ENCODE peak calls at places on chromosomes 2 and 18, in four cellular contexts. Z is cardiac muscle cell, M is psoas muscle, H is breast epithelium. A is an unnamed sample.
A peak's percentile ranks its signal among the peaks of the same experiment; 100 is the strongest.

GRCh38 chr2:29238497-29238896 is 123.3 kb downstream of the CLIP4 start:
- DNase-seq in Z (peak; percentile 35), M (no peak), H (no peak), A (no peak)

GRCh38 chr2:54660752-54661151 is 62.7 kb upstream of the EML6 start:
- DNase-seq in Z (no peak), M (no peak), H (no peak), A (no peak)

GRCh38 chr2:237747189-237747588 is 51.4 kb upstream of the RBM44 start:
- DNase-seq in Z (no peak), M (no peak), H (no peak), A (no peak)

GRCh38 chr18:63550068-63550467 is 7.9 kb downstream of the SERPINB12 start:
- DNase-seq in Z (no peak), M (no peak), H (no peak), A (no peak)

GRCh38 chr2:233901367-233901766 is 15.8 kb upstream of the TRPM8 start:
- DNase-seq in Z (no peak), M (no peak), H (no peak), A (no peak)

GRCh38 chr2:136178941-136179601 is 61.1 kb upstream of the CXCR4 start:
- DNase-seq in Z (no peak), M (no peak), H (no peak), A (no peak)

GRCh38 chr2:112644155-112644932 is 1.4 kb upstream of the SLC20A1 start:
- DNase-seq in Z (peak; percentile 32), M (no peak), H (no peak), A (no peak)

GRCh38 chr2:37849908-37850307 is 75.2 kb upstream of the RMDN2 start:
- DNase-seq in Z (no peak), M (no peak), H (no peak), A (no peak)

GRCh38 chr18:26258711-26259110 is 32.5 kb downstream of the TAF4B start:
- DNase-seq in Z (no peak), M (no peak), H (no peak), A (no peak)

GRCh38 chr2:196172976-196173375 is 1.6 kb upstream of the STK17B start:
- DNase-seq in Z (no peak), M (no peak), H (no peak), A (no peak)

GRCh38 chr18:58761241-58761969 is 90.1 kb downstream of the MALT1 start:
- DNase-seq in Z (no peak), M (no peak), H (no peak), A (no peak)

GRCh38 chr2:66239655-66240054 is 195.3 kb upstream of the MEIS1 start:
- DNase-seq in Z (no peak), M (peak; percentile 69), H (no peak), A (no peak)

GRCh38 chr2:172455121-172455515 is 27.7 kb downstream of the ITGA6 start:
- DNase-seq in Z (no peak), M (no peak), H (no peak), A (no peak)

GRCh38 chr2:212409560-212409959 is 129.0 kb downstream of the ERBB4 start:
- DNase-seq in Z (no peak), M (no peak), H (no peak), A (no peak)

GRCh38 chr2:85063981-85064599 is 69.1 kb upstream of the TCF7L1 start:
- DNase-seq in Z (no peak), M (no peak), H (no peak), A (peak; percentile 62)

GRCh38 chr2:99190548-99190947 is 9.6 kb downstream of the MRPL30 start:
- DNase-seq in Z (no peak), M (no peak), H (no peak), A (no peak)

GRCh38 chr18:63320690-63321265 is 1.2 kb upstream of the BCL2 start:
- DNase-seq in Z (peak; percentile 61), M (peak; percentile 61), H (peak; percentile 67), A (peak; percentile 41)

GRCh38 chr2:149799296-149799695 is 211.7 kb upstream of the MMADHC start:
- DNase-seq in Z (peak; percentile 76), M (no peak), H (no peak), A (peak; percentile 59)

GRCh38 chr2:226354434-226354833 is 445.2 kb downstream of the IRS1 start:
- DNase-seq in Z (peak; percentile 54), M (no peak), H (no peak), A (peak; percentile 29)

GRCh38 chr2:240069846-240070245 is 16.5 kb upstream of the OR6B3 start:
- DNase-seq in Z (no peak), M (no peak), H (no peak), A (no peak)

GRCh38 chr2:239259173-239259572 is 141.6 kb downstream of the HDAC4 start:
- DNase-seq in Z (no peak), M (peak; percentile 8), H (no peak), A (no peak)

GRCh38 chr2:27000228-27000627 is 29.8 kb downstream of the MAPRE3 start:
- DNase-seq in Z (no peak), M (no peak), H (no peak), A (no peak)

GRCh38 chr18:70172225-70172624 is 33.3 kb downstream of the RTTN start:
- DNase-seq in Z (peak; percentile 55), M (no peak), H (no peak), A (peak; percentile 60)

DNA sequence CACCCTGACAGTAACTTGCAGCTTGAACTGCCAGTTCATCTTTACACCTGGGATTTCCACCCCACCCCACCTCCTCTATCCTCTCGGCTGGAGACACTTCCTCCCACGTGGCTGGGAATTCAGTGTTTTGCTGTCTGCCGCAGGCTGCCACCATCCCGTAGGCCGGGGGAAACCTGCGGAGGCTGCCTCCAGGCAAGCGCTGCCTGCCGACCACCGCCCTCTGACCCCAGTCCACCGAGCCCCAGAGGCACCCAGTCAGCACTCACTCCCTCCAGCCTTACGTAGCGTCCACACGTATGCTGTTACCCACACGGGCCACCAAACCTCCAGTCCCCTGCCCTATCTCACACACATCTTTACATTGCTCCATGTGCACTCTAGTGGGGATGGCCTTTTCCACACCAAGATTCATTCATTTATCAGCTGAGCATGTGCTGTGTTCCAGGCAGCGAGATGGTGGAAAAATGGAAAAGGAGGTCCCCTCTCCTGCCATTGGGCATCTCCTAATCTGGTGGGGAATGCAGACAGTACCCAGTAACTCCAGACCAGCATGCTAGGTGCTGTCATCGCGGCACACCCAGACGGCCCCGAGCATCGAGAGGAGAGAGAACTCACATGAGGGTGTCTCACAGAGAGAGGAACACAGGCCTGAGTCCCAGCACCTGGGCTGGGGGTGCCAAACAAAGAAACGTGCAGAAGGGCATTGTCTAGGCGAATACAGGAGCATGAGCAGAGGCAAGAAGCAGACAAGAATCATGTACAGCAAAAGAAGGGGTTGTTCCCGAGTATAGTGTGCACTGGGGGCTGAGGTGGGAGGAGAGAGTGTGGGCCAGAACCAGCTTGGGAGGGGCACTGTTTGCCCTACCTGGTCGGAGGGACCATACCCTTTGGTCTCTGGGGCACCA is 166.9 kb downstream of the SMAD7 start:
- DNase-seq in Z (no peak), M (peak; percentile 28), H (no peak), A (no peak)
- H3K4me3 ChIP-seq in Z (no peak overlapping the region), M (no peak overlapping the region), H (no peak overlapping the region), A (no peak overlapping the region)

GRCh38 chr2:119745566-119745965 is 14.2 kb upstream of the PTPN4 start:
- DNase-seq in Z (no peak), M (no peak), H (no peak), A (no peak)

GRCh38 chr2:119739580-119740255 is 20.0 kb upstream of the PTPN4 start:
- DNase-seq in Z (no peak), M (no peak), H (no peak), A (no peak)

GRCh38 chr2:119741001-119741400 is 18.7 kb upstream of the PTPN4 start:
- DNase-seq in Z (no peak), M (no peak), H (no peak), A (no peak)

GRCh38 chr2:119744335-119744939 is 15.3 kb upstream of the PTPN4 start:
- DNase-seq in Z (no peak), M (no peak), H (peak; percentile 54), A (peak; percentile 35)

DNA sequence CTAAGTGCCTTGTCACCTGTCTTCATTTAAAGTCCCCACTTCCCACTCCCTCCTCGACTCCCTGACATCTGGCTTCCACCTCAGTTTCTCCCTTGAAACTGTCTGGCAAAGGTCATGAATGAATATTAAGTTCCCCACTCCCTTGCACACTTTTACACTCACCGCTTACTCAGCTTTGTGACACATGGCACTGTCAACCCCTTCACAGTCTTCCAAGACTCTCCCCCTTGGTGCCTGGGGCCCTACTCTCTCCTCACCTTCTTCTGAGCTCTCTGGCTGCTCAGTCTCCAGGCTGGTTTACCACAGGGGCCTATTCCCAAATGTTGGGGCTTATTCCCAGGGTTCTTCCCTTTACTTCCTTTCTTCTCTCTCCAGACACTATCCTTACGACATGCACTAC is 17.9 kb upstream of the PTPN4 start:
- DNase-seq in Z (no peak), M (no peak), H (no peak), A (no peak)
- TF ChIP-seq CTCF in Z (no peak), M (no peak), H (no peak), A (no peak)

GRCh38 chr2:197207106-197207505 is 103.5 kb downstream of the ANKRD44 start:
- DNase-seq in Z (no peak), M (no peak), H (no peak), A (no peak)

GRCh38 chr2:197208029-197208428 is 102.6 kb downstream of the ANKRD44 start:
- DNase-seq in Z (no peak), M (no peak), H (no peak), A (no peak)

GRCh38 chr2:197209274-197209673 is 101.3 kb downstream of the ANKRD44 start:
- DNase-seq in Z (no peak), M (no peak), H (no peak), A (no peak)

GRCh38 chr2:197208841-197209240 is 101.7 kb downstream of the ANKRD44 start:
- DNase-seq in Z (no peak), M (no peak), H (no peak), A (no peak)

DNA sequence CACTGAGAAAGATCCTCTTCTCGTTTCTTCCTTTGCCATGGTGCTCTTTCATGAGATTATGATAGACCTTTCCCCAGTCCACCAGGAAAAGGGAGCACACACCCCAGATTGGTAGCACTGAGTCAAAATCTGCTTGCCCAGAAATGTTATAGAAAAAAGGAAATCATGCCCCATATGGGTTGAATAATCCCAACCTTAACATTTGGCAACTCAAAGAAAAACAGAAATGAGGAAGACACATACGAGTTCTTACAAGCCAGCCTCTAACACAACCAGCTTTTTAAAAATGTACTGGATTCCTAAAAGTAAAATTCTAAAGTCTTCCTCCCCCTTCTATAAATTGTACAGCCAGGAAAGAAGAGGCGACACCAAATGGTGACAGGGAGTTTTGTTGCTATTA is 103.0 kb downstream of the ANKRD44 start:
- DNase-seq in Z (no peak), M (no peak), H (no peak), A (no peak)
- H3K4me3 ChIP-seq in Z (no peak overlapping the region), M (no peak overlapping the region), H (no peak overlapping the region), A (no peak overlapping the region)

DNA sequence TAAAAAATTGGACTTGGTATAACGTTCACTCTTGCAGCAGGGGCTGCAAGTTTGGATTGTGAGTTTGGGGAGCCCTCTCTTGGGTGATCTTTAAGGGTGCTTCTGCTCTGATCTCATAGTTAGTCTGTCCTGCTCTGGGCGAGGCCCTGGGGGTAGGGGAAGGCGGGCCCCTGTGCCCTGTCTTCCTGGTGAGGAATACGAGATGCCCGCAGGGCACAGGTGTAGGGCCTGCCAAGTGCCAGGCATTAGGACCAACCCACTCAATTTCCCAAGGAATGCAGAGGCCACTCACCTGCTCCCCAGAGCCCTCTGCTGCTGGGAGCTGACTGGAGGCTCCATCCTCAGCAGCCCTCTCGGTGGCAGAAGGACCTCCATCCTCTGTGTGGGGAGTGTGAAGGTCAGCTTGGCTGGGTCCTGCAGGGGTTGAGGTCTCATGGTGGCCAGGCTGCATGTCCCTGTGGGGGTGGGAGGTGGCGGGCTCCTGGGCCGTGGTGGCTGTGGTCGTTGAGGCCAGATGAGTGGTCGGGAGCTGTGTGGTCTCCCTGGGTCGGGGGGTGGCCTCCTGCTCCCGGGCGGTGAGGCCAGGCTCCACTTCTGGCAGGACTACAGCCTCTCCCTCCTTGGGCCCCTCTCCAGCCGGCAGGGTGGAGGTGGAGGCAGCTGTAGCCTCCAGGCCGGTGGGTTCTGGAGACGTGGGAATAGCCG is 21.3 kb downstream of the SDC1 start:
- DNase-seq in Z (no peak), M (no peak), H (no peak), A (no peak)
- TF ChIP-seq CTCF in Z (no peak), M (no peak), H (no peak), A (no peak)